ENCODE peak calls at places on chromosome 2, in six cellular contexts. L is upper lobe of right lung; Q is activated T-helper 9 cell treated with anti-CD3 and anti-CD28 coated beads, Interleukin-2, amount 50 U/mL, for 16 hours; J is sciatic nerve; Y is activated T-cell treated with anti-CD3 and anti-CD28 coated beads for 24 hours; I is NCI-H510A treated with DMSO at 0.1 percent for 48 hours. O is an unnamed sample.

GRCh38 chr2:96700086-96700485 is 39.8 kb downstream of the LMAN2L start:
- DNase-seq in L (no peak), Q (no peak), J (no peak), Y (no peak), I (no peak), O (no peak)

GRCh38 chr2:42404666-42405065 is 43.6 kb upstream of the COX7A2L start:
- DNase-seq in L (no peak), Q (no peak), J (no peak), Y (no peak), I (peak), O (no peak)

GRCh38 chr2:78383576-78383975 is 641.9 kb upstream of the REG3G start:
- DNase-seq in L (no peak), Q (no peak), J (no peak), Y (no peak), I (no peak), O (no peak)

GRCh38 chr2:46257476-46257875 is 39.7 kb upstream of the EPAS1 start:
- DNase-seq in L (no peak), Q (no peak), J (no peak), Y (no peak), I (peak), O (peak)

GRCh38 chr2:121902616-121903015 is 147.2 kb downstream of the TSN start:
- DNase-seq in L (no peak), Q (no peak), J (no peak), Y (no peak), I (no peak), O (no peak)

GRCh38 chr2:143615617-143616016 is 486.4 kb downstream of the ARHGAP15 start:
- DNase-seq in L (no peak), Q (no peak), J (no peak), Y (no peak), I (no peak), O (no peak)

GRCh38 chr2:158788951-158789350 is 6.2 kb upstream of the DAPL1 start:
- DNase-seq in L (no peak), Q (no peak), J (no peak), Y (no peak), I (no peak), O (no peak)

GRCh38 chr2:14720739-14721138 is 88.2 kb downstream of the LRATD1 start:
- DNase-seq in L (no peak), Q (no peak), J (no peak), Y (no peak), I (no peak), O (no peak)

GRCh38 chr2:59182249-59182648 is 941.1 kb upstream of the FANCL start:
- DNase-seq in L (no peak), Q (no peak), J (no peak), Y (no peak), I (no peak), O (no peak)

GRCh38 chr2:20081841-20082240 is 30.4 kb upstream of the LAPTM4A start:
- DNase-seq in L (no peak), Q (no peak), J (no peak), Y (no peak), I (no peak), O (no peak)

GRCh38 chr2:43068730-43069517 is 157.5 kb downstream of the ZFP36L2 start:
- DNase-seq in L (no peak), Q (no peak), J (no peak), Y (no peak), I (no peak), O (no peak)

GRCh38 chr2:195842932-195843331 is 185.9 kb downstream of the SLC39A10 start:
- DNase-seq in L (no peak), Q (no peak), J (no peak), Y (no peak), I (no peak), O (no peak)

GRCh38 chr2:172182624-172183023 is 79.9 kb upstream of the DLX2 start:
- DNase-seq in L (no peak), Q (no peak), J (no peak), Y (no peak), I (no peak), O (no peak)

GRCh38 chr2:168254158-168254935 is 7.0 kb upstream of the STK39 start:
- DNase-seq in L (no peak), Q (no peak), J (no peak), Y (no peak), I (no peak), O (no peak)

GRCh38 chr2:19331452-19331851 is 27.0 kb downstream of the OSR1 start:
- DNase-seq in L (no peak), Q (no peak), J (no peak), Y (no peak), I (no peak), O (no peak)

GRCh38 chr2:69755862-69756467 is 14.0 kb downstream of the ANXA4 start:
- DNase-seq in L (no peak), Q (no peak), J (no peak), Y (no peak), I (no peak), O (no peak)

GRCh38 chr2:231890896-231891513 is 35.2 kb downstream of the NPPC start:
- DNase-seq in L (peak), Q (no peak), J (no peak), Y (no peak), I (peak), O (peak)

GRCh38 chr2:176455865-176456291 is 186.6 kb downstream of the MTX2 start:
- DNase-seq in L (no peak), Q (no peak), J (peak), Y (no peak), I (no peak), O (peak)

GRCh38 chr2:100513650-100514049 is 43.4 kb downstream of the NMS start:
- DNase-seq in L (no peak), Q (no peak), J (no peak), Y (no peak), I (no peak), O (no peak)

GRCh38 chr2:42169869-42170465 is 814 bp downstream of the EML4 start:
- DNase-seq in L (no peak), Q (no peak), J (no peak), Y (no peak), I (no peak), O (peak)

O was measured in DMS79 treated with DMSO at 0.1 percent for 48 hours.